ENCODE peak calls at places on chromosomes 6 and 20, in seven cellular contexts. C is GM13976, U is astrocyte of the spinal cord, E is gastrocnemius medialis, W is mesothelial cell of epicardium, I is left cardiac atrium, Q is iris pigment epithelial cell. J is an unnamed sample.

GRCh38 chr20:5504061-5504739 is 187.4 kb upstream of the PROKR2 start:
- DNase-seq in E (peak), Q (peak), U (peak), W (no peak), C (peak), I (peak), J (peak)

GRCh38 chr20:53370345-53370961 is 223.2 kb downstream of the ZNF217 start:
- DNase-seq in E (no peak), W (no peak), U (no peak), I (no peak), C (no peak), Q (no peak), J (no peak)

GRCh38 chr6:161186173-161186769 is 87.6 kb downstream of the AGPAT4 start:
- DNase-seq in U (peak), I (no peak), Q (peak), E (no peak), C (no peak), W (no peak), J (peak)

GRCh38 chr6:38572186-38572813 is 67.4 kb downstream of the BTBD9 start:
- DNase-seq in Q (peak), I (no peak), U (no peak), W (no peak), E (no peak), C (no peak), J (no peak)

GRCh38 chr20:10924628-10925266 is 250.9 kb upstream of the JAG1 start:
- DNase-seq in I (no peak), W (no peak), C (no peak), E (no peak), Q (peak), U (peak), J (peak)

GRCh38 chr6:42532038-42532669 is 31.7 kb upstream of the UBR2 start:
- DNase-seq in C (peak), I (no peak), E (no peak), U (peak), Q (peak), W (no peak), J (peak)

GRCh38 chr20:3094848-3095629 is 10.5 kb upstream of the AVP start:
- DNase-seq in C (no peak), E (no peak), I (no peak), Q (no peak), U (no peak), W (no peak), J (no peak)

GRCh38 chr20:33433465-33433864 is 10.1 kb downstream of the SNTA1 start:
- DNase-seq in Q (no peak), E (peak), W (no peak), C (no peak), I (peak), U (no peak), J (no peak)

GRCh38 chr6:137931849-137932465 is 64.9 kb downstream of the TNFAIP3 start:
- DNase-seq in W (no peak), C (no peak), Q (no peak), U (no peak), I (no peak), E (no peak), J (no peak)

GRCh38 chr20:44583179-44583578 is 800 bp downstream of the PKIG start:
- DNase-seq in W (no peak), U (no peak), I (no peak), E (no peak), C (no peak), Q (no peak), J (no peak)

GRCh38 chr6:154474636-154475428 is 35.7 kb downstream of the CNKSR3 start:
- DNase-seq in E (no peak), I (no peak), U (peak), C (no peak), Q (peak), W (no peak), J (no peak)

GRCh38 chr20:11229772-11230171 is 556.0 kb upstream of the JAG1 start:
- DNase-seq in I (peak), C (no peak), W (no peak), E (no peak), U (peak), Q (peak), J (peak)

GRCh38 chr6:150527100-150527499 is 72.6 kb upstream of the PLEKHG1 start:
- DNase-seq in W (no peak), E (no peak), U (peak), I (no peak), Q (no peak), C (no peak), J (no peak)

GRCh38 chr20:57332105-57333089 is 2.8 kb downstream of the SPO11 start:
- DNase-seq in U (no peak), W (no peak), C (no peak), Q (no peak), E (no peak), I (no peak), J (no peak)

GRCh38 chr6:165843568-165844113 is 180.6 kb upstream of the PDE10A start:
- DNase-seq in I (no peak), W (no peak), Q (no peak), U (no peak), E (no peak), C (no peak), J (no peak)